ENCODE peak calls at places on chromosome 18, in six cellular contexts. K is LoVo, D is AG08395, V is substantia nigra, Z is HT1080, W is retina. A is an unnamed sample.

GRCh38 chr18:3103576-3103975 is 90.6 kb upstream of the LPIN2 start:
- DNase-seq in W (no peak), Z (no peak), V (no peak), K (no peak), D (no peak), A (no peak)

GRCh38 chr18:62452280-62452824 is 70.5 kb upstream of the ZCCHC2 start:
- DNase-seq in K (no peak), V (no peak), Z (no peak), D (no peak), W (no peak), A (no peak)

GRCh38 chr18:13568443-13569392 is 157.6 kb downstream of the FAM210A start:
- DNase-seq in K (no peak), W (no peak), D (no peak), V (no peak), Z (no peak), A (no peak)

GRCh38 chr18:74310411-74310810 is 5.2 kb upstream of the C18orf63 start:
- DNase-seq in Z (peak; percentile 75), V (no peak), K (peak; percentile 55), W (no peak), D (peak; percentile 53), A (no peak)

GRCh38 chr18:70322928-70323327 is 34.1 kb downstream of the SOCS6 start:
- DNase-seq in D (no peak), K (no peak), W (no peak), Z (no peak), V (no peak), A (no peak)

GRCh38 chr18:58997811-58998337 is 133.2 kb downstream of the ZNF532 start:
- DNase-seq in Z (peak; percentile 83), W (no peak), D (peak; percentile 81), V (no peak), K (no peak), A (no peak)

GRCh38 chr18:58394046-58394445 is 234.8 kb downstream of the ALPK2 start:
- DNase-seq in W (no peak), Z (no peak), D (peak; percentile 60), K (no peak), V (no peak), A (no peak)

GRCh38 chr18:78517973-78518372 is 461.6 kb upstream of the SALL3 start:
- DNase-seq in W (no peak), V (no peak), Z (no peak), K (no peak), D (no peak), A (no peak)

GRCh38 chr18:49733321-49733720 is 80.0 kb downstream of the ACAA2 start:
- DNase-seq in W (no peak), Z (no peak), V (no peak), K (no peak), D (no peak), A (no peak)

GRCh38 chr18:62420513-62421209 is 95.6 kb downstream of the TNFRSF11A start:
- DNase-seq in W (no peak), V (no peak), K (peak; percentile 80), D (peak; percentile 41), Z (peak; percentile 82), A (no peak)

GRCh38 chr18:42164556-42164955 is 209.5 kb downstream of the PIK3C3 start:
- DNase-seq in D (no peak), Z (peak; percentile 64), K (no peak), V (no peak), W (no peak), A (no peak)

GRCh38 chr18:10234912-10235439 is 219.5 kb upstream of the APCDD1 start:
- DNase-seq in V (no peak), W (peak; percentile 42), K (no peak), Z (no peak), D (peak; percentile 80), A (no peak)

GRCh38 chr18:11909597-11910026 is 1.5 kb upstream of the MPPE1 start:
- DNase-seq in V (no peak), W (peak; percentile 21), D (peak; percentile 51), K (peak; percentile 52), Z (no peak), A (no peak)

GRCh38 chr18:9808530-9809241 is 77.1 kb upstream of the TXNDC2 start:
- DNase-seq in V (peak; percentile 62), K (no peak), Z (no peak), W (peak; percentile 47), D (peak; percentile 38), A (no peak)

GRCh38 chr18:57928466-57928865 is 115.6 kb upstream of the NEDD4L start:
- DNase-seq in Z (no peak), K (no peak), D (no peak), W (no peak), V (no peak), A (no peak)

GRCh38 chr18:48855422-48856377 is 95.1 kb downstream of the SMAD7 start:
- DNase-seq in W (no peak), D (no peak), Z (no peak), K (no peak), V (peak; percentile 26), A (no peak)

GRCh38 chr18:13463526-13463925 is 245.0 kb downstream of the LDLRAD4 start:
- DNase-seq in K (no peak), V (no peak), W (no peak), D (no peak), Z (no peak), A (no peak)

GRCh38 chr18:76847926-76848325 is 25.6 kb downstream of the ZNF236 start:
- DNase-seq in W (no peak), D (no peak), Z (no peak), K (no peak), V (no peak), A (no peak)

GRCh38 chr18:21362921-21363320 is 120.9 kb downstream of the GREB1L start:
- DNase-seq in K (no peak), Z (no peak), W (peak; percentile 43), V (no peak), D (peak; percentile 40), A (no peak)

GRCh38 chr18:13611058-13611615 is 115.2 kb downstream of the FAM210A start:
- DNase-seq in V (peak; percentile 82), W (no peak), Z (no peak), K (no peak), D (peak; percentile 64), A (peak; percentile 57)

GRCh38 chr18:36650206-36650605 is 178.6 kb downstream of the TPGS2 start:
- DNase-seq in K (no peak), D (no peak), V (no peak), Z (no peak), W (no peak), A (no peak)

GRCh38 chr18:36692909-36693308 is 135.9 kb downstream of the TPGS2 start:
- DNase-seq in W (no peak), D (peak; percentile 35), V (no peak), K (no peak), Z (no peak), A (no peak)

GRCh38 chr18:74252032-74252380 is 39.8 kb downstream of the CYB5A start:
- DNase-seq in K (no peak), W (no peak), D (peak; percentile 17), V (no peak), Z (peak; percentile 18), A (no peak)

GRCh38 chr18:55234366-55235093 is 275.3 kb upstream of the CCDC68 start:
- DNase-seq in Z (peak; percentile 77), D (peak; percentile 67), W (peak; percentile 89), K (peak; percentile 81), V (peak; percentile 70), A (peak; percentile 57)

GRCh38 chr18:2967820-2968219 is 45.1 kb downstream of the LPIN2 start:
- DNase-seq in W (no peak), D (no peak), Z (no peak), V (no peak), K (no peak), A (no peak)

GRCh38 chr18:77056399-77057015 is 76.1 kb downstream of the MBP start:
- DNase-seq in D (no peak), K (no peak), W (peak; percentile 50), V (no peak), Z (no peak), A (no peak)

GRCh38 chr18:25814841-25815458 is 275.5 kb downstream of the SS18 start:
- DNase-seq in D (no peak), V (no peak), K (no peak), W (no peak), Z (no peak), A (no peak)

GRCh38 chr18:24935008-24935407 is 417.0 kb downstream of the ZNF521 start:
- DNase-seq in D (no peak), Z (no peak), W (no peak), K (no peak), V (no peak), A (no peak)

GRCh38 chr18:43893001-43893637 is 615.8 kb upstream of the SYT4 start:
- DNase-seq in Z (peak; percentile 95), W (no peak), K (no peak), V (no peak), D (peak; percentile 68), A (no peak)

GRCh38 chr18:76875390-76876330 is 53.3 kb downstream of the ZNF236 start:
- DNase-seq in K (no peak), Z (peak; percentile 39), D (no peak), W (peak; percentile 48), V (peak; percentile 9), A (no peak)

GRCh38 chr18:76491436-76491800 is 3.6 kb downstream of the ZNF516 start:
- DNase-seq in Z (no peak), V (peak; percentile 75), K (peak; percentile 34), D (peak; percentile 79), W (no peak), A (peak; percentile 59)

GRCh38 chr18:62710417-62710816 is 4.9 kb upstream of the PHLPP1 start:
- DNase-seq in W (no peak), K (peak; percentile 72), Z (no peak), D (peak; percentile 52), V (no peak), A (no peak)

GRCh38 chr18:60044290-60045006 is 144.7 kb downstream of the PMAIP1 start:
- DNase-seq in V (no peak), Z (peak; percentile 79), W (no peak), D (peak; percentile 70), K (no peak), A (no peak)

GRCh38 chr18:41416044-41416443 is 539.0 kb upstream of the PIK3C3 start:
- DNase-seq in V (no peak), D (no peak), Z (no peak), K (no peak), W (no peak), A (no peak)

GRCh38 chr18:24588440-24588839 is 128.0 kb downstream of the HRH4 start:
- DNase-seq in K (no peak), W (no peak), Z (no peak), D (no peak), V (no peak), A (no peak)

GRCh38 chr18:52617931-52618330 is 277.9 kb downstream of the DCC start:
- DNase-seq in V (no peak), K (no peak), D (no peak), Z (peak; percentile 80), W (no peak), A (no peak)

GRCh38 chr18:71168576-71169145 is 879.8 kb downstream of the SOCS6 start:
- DNase-seq in K (no peak), V (no peak), Z (no peak), D (no peak), W (peak; percentile 53), A (no peak)

GRCh38 chr18:37662546-37663339 is 97.1 kb upstream of the CELF4 start:
- DNase-seq in Z (no peak), K (no peak), D (no peak), W (no peak), V (no peak), A (no peak)

GRCh38 chr18:2448565-2449151 is 122.6 kb downstream of the METTL4 start:
- DNase-seq in K (no peak), V (no peak), Z (no peak), W (no peak), D (no peak), A (no peak)

A was measured in activated B cell treated with CpG ODN at 0.5 μM for 24 hours.